ENCODE peak calls at places on chromosome 3, in nine cellular contexts. One of them, this sample, is unnamed.

GRCh38 chr3:152120606-152121291 is 148.0 kb upstream of the MBNL1 start:
- DNase-seq in MM.1S: no peak
- DNase-seq in PC-3: no peak
- DNase-seq in OCI-LY7: no peak
- DNase-seq in hepatocyte: no peak
- DNase-seq in GM23338: no peak
- DNase-seq in HCT116: no peak
- DNase-seq in GM23248: no peak
- DNase-seq in Karpas-422: no peak
- DNase-seq in this sample: no peak

GRCh38 chr3:99634881-99635280 is 3.5 kb upstream of the COL8A1 start:
- DNase-seq in MM.1S: no peak
- DNase-seq in PC-3: peak; percentile 19
- DNase-seq in OCI-LY7: no peak
- DNase-seq in hepatocyte: no peak
- DNase-seq in GM23338: no peak
- DNase-seq in HCT116: no peak
- DNase-seq in GM23248: peak; percentile 35
- DNase-seq in Karpas-422: no peak
- DNase-seq in this sample: no peak

GRCh38 chr3:25558106-25558505 is 106.6 kb downstream of the TOP2B start:
- DNase-seq in MM.1S: no peak
- DNase-seq in PC-3: no peak
- DNase-seq in OCI-LY7: no peak
- DNase-seq in hepatocyte: no peak
- DNase-seq in GM23338: no peak
- DNase-seq in HCT116: no peak
- DNase-seq in GM23248: no peak
- DNase-seq in Karpas-422: no peak
- DNase-seq in this sample: no peak

GRCh38 chr3:10392244-10392643 is 71.3 kb upstream of the SEC13 start:
- DNase-seq in MM.1S: no peak
- DNase-seq in PC-3: no peak
- DNase-seq in OCI-LY7: peak; percentile 42
- DNase-seq in hepatocyte: no peak
- DNase-seq in GM23338: peak; percentile 28
- DNase-seq in HCT116: no peak
- DNase-seq in GM23248: no peak
- DNase-seq in Karpas-422: no peak
- DNase-seq in this sample: no peak

GRCh38 chr3:84108442-84108971 is 850.3 kb upstream of the CADM2 start:
- DNase-seq in MM.1S: no peak
- DNase-seq in PC-3: peak; percentile 96
- DNase-seq in OCI-LY7: no peak
- DNase-seq in hepatocyte: no peak
- DNase-seq in GM23338: no peak
- DNase-seq in HCT116: no peak
- DNase-seq in GM23248: peak; percentile 55
- DNase-seq in Karpas-422: no peak
- DNase-seq in this sample: peak; percentile 84

GRCh38 chr3:18481946-18482548 is 56.9 kb upstream of the SATB1 start:
- DNase-seq in MM.1S: no peak
- DNase-seq in PC-3: no peak
- DNase-seq in OCI-LY7: no peak
- DNase-seq in hepatocyte: no peak
- DNase-seq in GM23338: no peak
- DNase-seq in HCT116: no peak
- DNase-seq in GM23248: no peak
- DNase-seq in Karpas-422: no peak
- DNase-seq in this sample: no peak

GRCh38 chr3:13484861-13485590 is 4.9 kb downstream of the HDAC11 start:
- DNase-seq in MM.1S: no peak
- DNase-seq in PC-3: peak; percentile 77
- DNase-seq in OCI-LY7: no peak
- DNase-seq in hepatocyte: peak; percentile 87
- DNase-seq in GM23338: no peak
- DNase-seq in HCT116: peak; percentile 52
- DNase-seq in GM23248: no peak
- DNase-seq in Karpas-422: no peak
- DNase-seq in this sample: peak; percentile 93

GRCh38 chr3:197338586-197338985 is 40.2 kb upstream of the DLG1 start:
- DNase-seq in MM.1S: no peak
- DNase-seq in PC-3: no peak
- DNase-seq in OCI-LY7: no peak
- DNase-seq in hepatocyte: no peak
- DNase-seq in GM23338: no peak
- DNase-seq in HCT116: no peak
- DNase-seq in GM23248: no peak
- DNase-seq in Karpas-422: no peak
- DNase-seq in this sample: no peak

GRCh38 chr3:72165337-72165736 is 380.4 kb upstream of the PROK2 start:
- DNase-seq in MM.1S: no peak
- DNase-seq in PC-3: no peak
- DNase-seq in OCI-LY7: no peak
- DNase-seq in hepatocyte: no peak
- DNase-seq in GM23338: no peak
- DNase-seq in HCT116: no peak
- DNase-seq in GM23248: peak; percentile 47
- DNase-seq in Karpas-422: no peak
- DNase-seq in this sample: no peak

GRCh38 chr3:25885544-25885943 is 95.7 kb downstream of the OXSM start:
- DNase-seq in MM.1S: no peak
- DNase-seq in PC-3: peak; percentile 68
- DNase-seq in OCI-LY7: no peak
- DNase-seq in hepatocyte: peak; percentile 59
- DNase-seq in GM23338: no peak
- DNase-seq in HCT116: no peak
- DNase-seq in GM23248: no peak
- DNase-seq in Karpas-422: no peak
- DNase-seq in this sample: no peak

GRCh38 chr3:73150369-73150768 is 88.9 kb downstream of the EBLN2 start:
- DNase-seq in MM.1S: no peak
- DNase-seq in PC-3: no peak
- DNase-seq in OCI-LY7: no peak
- DNase-seq in hepatocyte: no peak
- DNase-seq in GM23338: no peak
- DNase-seq in HCT116: no peak
- DNase-seq in GM23248: no peak
- DNase-seq in Karpas-422: no peak
- DNase-seq in this sample: no peak

GRCh38 chr3:163916596-163917560 is 1161.4 kb downstream of the SI start:
- DNase-seq in MM.1S: peak; percentile 31
- DNase-seq in PC-3: peak; percentile 62
- DNase-seq in OCI-LY7: peak; percentile 33
- DNase-seq in hepatocyte: peak; percentile 6
- DNase-seq in GM23338: peak; percentile 23
- DNase-seq in HCT116: peak; percentile 26
- DNase-seq in GM23248: no peak
- DNase-seq in Karpas-422: peak; percentile 46
- DNase-seq in this sample: no peak

GRCh38 chr3:42936157-42936981 is 30.4 kb downstream of the ZNF662 start:
- DNase-seq in MM.1S: no peak
- DNase-seq in PC-3: no peak
- DNase-seq in OCI-LY7: no peak
- DNase-seq in hepatocyte: no peak
- DNase-seq in GM23338: peak; percentile 38
- DNase-seq in HCT116: no peak
- DNase-seq in GM23248: peak; percentile 73
- DNase-seq in Karpas-422: no peak
- DNase-seq in this sample: no peak

GRCh38 chr3:186640473-186640818 is 247 bp downstream of the FETUB start:
- DNase-seq in MM.1S: no peak
- DNase-seq in PC-3: peak; percentile 64
- DNase-seq in OCI-LY7: no peak
- DNase-seq in hepatocyte: no peak
- DNase-seq in GM23338: peak; percentile 37
- DNase-seq in HCT116: no peak
- DNase-seq in GM23248: peak; percentile 75
- DNase-seq in Karpas-422: no peak
- DNase-seq in this sample: peak; percentile 67

GRCh38 chr3:13008114-13008995 is 64.9 kb downstream of the IQSEC1 start:
- DNase-seq in MM.1S: no peak
- DNase-seq in PC-3: no peak
- DNase-seq in OCI-LY7: no peak
- DNase-seq in hepatocyte: no peak
- DNase-seq in GM23338: no peak
- DNase-seq in HCT116: no peak
- DNase-seq in GM23248: no peak
- DNase-seq in Karpas-422: no peak
- DNase-seq in this sample: no peak

GRCh38 chr3:123155471-123156011 is 46.2 kb upstream of the SEC22A start:
- DNase-seq in MM.1S: no peak
- DNase-seq in PC-3: no peak
- DNase-seq in OCI-LY7: no peak
- DNase-seq in hepatocyte: no peak
- DNase-seq in GM23338: no peak
- DNase-seq in HCT116: no peak
- DNase-seq in GM23248: no peak
- DNase-seq in Karpas-422: no peak
- DNase-seq in this sample: no peak

GRCh38 chr3:41489205-41489604 is 289.9 kb downstream of the CTNNB1 start:
- DNase-seq in MM.1S: no peak
- DNase-seq in PC-3: no peak
- DNase-seq in OCI-LY7: no peak
- DNase-seq in hepatocyte: no peak
- DNase-seq in GM23338: no peak
- DNase-seq in HCT116: no peak
- DNase-seq in GM23248: no peak
- DNase-seq in Karpas-422: no peak
- DNase-seq in this sample: no peak

GRCh38 chr3:170572665-170573253 is 13.1 kb downstream of the SLC7A14 start:
- DNase-seq in MM.1S: peak; percentile 80
- DNase-seq in PC-3: peak; percentile 85
- DNase-seq in OCI-LY7: no peak
- DNase-seq in hepatocyte: peak; percentile 41
- DNase-seq in GM23338: no peak
- DNase-seq in HCT116: no peak
- DNase-seq in GM23248: peak; percentile 89
- DNase-seq in Karpas-422: no peak
- DNase-seq in this sample: peak; percentile 19

GRCh38 chr3:9184464-9184835 is 65.0 kb downstream of the SRGAP3 start:
- DNase-seq in MM.1S: no peak
- DNase-seq in PC-3: no peak
- DNase-seq in OCI-LY7: no peak
- DNase-seq in hepatocyte: no peak
- DNase-seq in GM23338: no peak
- DNase-seq in HCT116: no peak
- DNase-seq in GM23248: no peak
- DNase-seq in Karpas-422: no peak
- DNase-seq in this sample: no peak

DNA sequence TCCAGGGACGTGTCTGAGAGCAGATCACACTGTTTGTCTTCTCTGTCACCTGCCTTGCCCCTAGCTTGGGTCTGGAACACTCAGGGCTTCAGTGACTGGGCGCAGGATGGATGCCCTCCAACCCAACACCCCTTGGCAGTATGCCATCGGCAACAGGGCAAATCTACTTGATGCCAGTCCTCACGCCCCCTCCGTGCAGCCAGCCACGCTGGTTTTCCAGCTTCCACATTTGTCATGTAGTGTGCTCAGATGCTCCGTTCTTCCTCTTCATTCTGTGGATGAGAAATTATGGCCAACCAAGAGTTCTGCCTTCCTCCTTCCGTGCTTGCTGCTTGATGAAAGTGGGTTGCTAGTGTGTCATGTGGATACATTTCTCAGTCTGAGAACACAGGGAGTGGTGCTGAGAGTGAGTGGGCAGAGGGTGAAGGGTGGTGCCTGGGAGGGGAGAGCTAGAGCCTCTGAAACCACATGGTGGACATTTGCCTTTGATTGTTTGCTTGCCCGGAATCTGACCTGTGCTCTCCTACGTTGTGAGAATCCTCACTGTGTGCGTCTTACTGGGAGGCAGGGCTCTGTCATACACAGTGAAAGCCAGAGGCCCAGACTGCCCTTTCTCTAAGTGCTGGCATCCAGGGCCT is 97.2 kb downstream of the FAM43A start:
- DNase-seq in MM.1S: no peak
- DNase-seq in PC-3: no peak
- DNase-seq in OCI-LY7: no peak
- DNase-seq in hepatocyte: peak; percentile 30
- DNase-seq in GM23338: no peak
- DNase-seq in HCT116: no peak
- DNase-seq in GM23248: peak; percentile 83
- DNase-seq in Karpas-422: no peak
- DNase-seq in this sample: no peak
- H2AFZ ChIP-seq in MM.1S: no peak overlapping the region
- H2AFZ ChIP-seq in PC-3: no peak overlapping the region
- H2AFZ ChIP-seq in OCI-LY7: no peak overlapping the region
- H2AFZ ChIP-seq in hepatocyte: no peak overlapping the region
- H2AFZ ChIP-seq in GM23338: no peak overlapping the region
- H2AFZ ChIP-seq in HCT116: no peak overlapping the region
- H2AFZ ChIP-seq in GM23248: peak overlapping the region; percentile 50
- H2AFZ ChIP-seq in Karpas-422: no peak overlapping the region
- H2AFZ ChIP-seq in this sample: no peak overlapping the region

GRCh38 chr3:139358857-139359562 is 15.2 kb downstream of the MRPS22 start:
- DNase-seq in MM.1S: no peak
- DNase-seq in PC-3: no peak
- DNase-seq in OCI-LY7: no peak
- DNase-seq in hepatocyte: no peak
- DNase-seq in GM23338: no peak
- DNase-seq in HCT116: no peak
- DNase-seq in GM23248: no peak
- DNase-seq in Karpas-422: no peak
- DNase-seq in this sample: no peak
- H3K4me3 ChIP-seq in MM.1S: no peak overlapping the region
- H3K4me3 ChIP-seq in PC-3: no peak overlapping the region
- H3K4me3 ChIP-seq in OCI-LY7: no peak overlapping the region
- H3K4me3 ChIP-seq in hepatocyte: no peak overlapping the region
- H3K4me3 ChIP-seq in GM23338: no peak overlapping the region
- H3K4me3 ChIP-seq in HCT116: no peak overlapping the region
- H3K4me3 ChIP-seq in GM23248: no peak overlapping the region
- H3K4me3 ChIP-seq in Karpas-422: no peak overlapping the region
- H3K4me3 ChIP-seq in this sample: no peak overlapping the region

DNA sequence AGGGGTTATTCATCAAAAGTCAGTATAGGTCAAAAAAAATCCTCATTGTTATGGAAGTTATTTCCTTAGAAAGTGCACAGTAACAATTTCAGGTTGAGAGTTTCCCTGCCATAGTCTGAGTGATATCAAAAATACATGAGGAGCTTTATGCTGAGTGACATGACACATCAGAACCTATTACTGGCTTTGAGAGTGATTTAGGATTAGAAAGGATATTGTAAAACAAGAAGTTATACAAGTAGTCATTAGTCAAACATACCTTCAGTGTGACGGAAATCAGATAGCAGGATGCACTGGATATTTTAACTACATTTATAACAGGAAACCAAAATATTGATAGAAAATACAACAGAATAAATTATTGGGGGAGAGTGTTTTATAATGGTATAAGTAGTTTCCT is 471.1 kb downstream of the VGLL3 start:
- DNase-seq in MM.1S: no peak
- DNase-seq in PC-3: peak; percentile 44
- DNase-seq in OCI-LY7: no peak
- DNase-seq in hepatocyte: no peak
- DNase-seq in GM23338: no peak
- DNase-seq in HCT116: no peak
- DNase-seq in GM23248: no peak
- DNase-seq in Karpas-422: no peak
- DNase-seq in this sample: no peak
- H3K9me2 ChIP-seq in MM.1S: no peaks in the 10 kb centered on the region
- H3K9me2 ChIP-seq in PC-3: no peaks in the 10 kb centered on the region
- H3K9me2 ChIP-seq in OCI-LY7: no peaks in the 10 kb centered on the region
- H3K9me2 ChIP-seq in hepatocyte: no peaks in the 10 kb centered on the region
- H3K9me2 ChIP-seq in GM23338: no peaks in the 10 kb centered on the region
- H3K9me2 ChIP-seq in HCT116: no peaks in the 10 kb centered on the region
- H3K9me2 ChIP-seq in GM23248: no peaks in the 10 kb centered on the region
- H3K9me2 ChIP-seq in Karpas-422: no peaks in the 10 kb centered on the region
- H3K9me2 ChIP-seq in this sample: peaks cover 4% of the 10 kb centered on the region

GRCh38 chr3:48178072-48178471 is 10.1 kb downstream of the CDC25A start:
- DNase-seq in MM.1S: no peak
- DNase-seq in PC-3: no peak
- DNase-seq in OCI-LY7: no peak
- DNase-seq in hepatocyte: no peak
- DNase-seq in GM23338: no peak
- DNase-seq in HCT116: no peak
- DNase-seq in GM23248: no peak
- DNase-seq in Karpas-422: no peak
- DNase-seq in this sample: no peak
- H2AFZ ChIP-seq in MM.1S: no peak overlapping the region
- H2AFZ ChIP-seq in PC-3: no peak overlapping the region
- H2AFZ ChIP-seq in OCI-LY7: no peak overlapping the region
- H2AFZ ChIP-seq in hepatocyte: no peak overlapping the region
- H2AFZ ChIP-seq in GM23338: no peak overlapping the region
- H2AFZ ChIP-seq in HCT116: no peak overlapping the region
- H2AFZ ChIP-seq in GM23248: no peak overlapping the region
- H2AFZ ChIP-seq in Karpas-422: no peak overlapping the region
- H2AFZ ChIP-seq in this sample: no peak overlapping the region